ENCODE peak calls at places on chromosome 5, in five cellular contexts. K is HepG2, A is GM12878, N is H1, S is K562. W is an unnamed sample.

GRCh38 chr5:106392766-106393165 is 1278.0 kb downstream of the EFNA5 start:
- DNase-seq in A (no peak), K (no peak), N (no peak), S (no peak), W (no peak)

GRCh38 chr5:116009806-116010205 is 22.5 kb upstream of the ARL14EPL start:
- DNase-seq in S (no peak), K (no peak), N (no peak), A (no peak), W (no peak)

GRCh38 chr5:176895350-176895749 is 3.8 kb downstream of the HK3 start:
- DNase-seq in K (no peak), S (no peak), N (no peak), A (no peak), W (no peak)

GRCh38 chr5:136043968-136044610 is 15.3 kb downstream of the TGFBI start:
- DNase-seq in S (no peak), N (no peak), A (no peak), K (no peak), W (no peak)

GRCh38 chr5:6359941-6360683 is 18.2 kb downstream of the MED10 start:
- DNase-seq in N (no peak), K (no peak), A (no peak), S (no peak), W (no peak)

GRCh38 chr5:110356687-110357086 is 369.8 kb downstream of the TMEM232 start:
- DNase-seq in N (no peak), K (no peak), S (no peak), A (no peak), W (no peak)

GRCh38 chr5:178287091-178287790 is 54.6 kb upstream of the PHYKPL start:
- DNase-seq in S (no peak), N (no peak), A (no peak), K (no peak), W (no peak)

GRCh38 chr5:3006961-3007551 is 255.6 kb upstream of the IRX2 start:
- DNase-seq in K (no peak), A (no peak), S (no peak), N (peak), W (no peak)

GRCh38 chr5:159052282-159053011 is 47.3 kb downstream of the EBF1 start:
- DNase-seq in S (no peak), N (no peak), K (no peak), A (no peak), W (no peak)

GRCh38 chr5:159049844-159050318 is 49.8 kb downstream of the EBF1 start:
- DNase-seq in K (no peak), N (no peak), S (no peak), A (no peak), W (no peak)

GRCh38 chr5:159051431-159052281 is 48.1 kb downstream of the EBF1 start:
- DNase-seq in K (no peak), S (no peak), A (no peak), N (peak), W (no peak)

GRCh38 chr5:159048298-159048697 is 51.4 kb downstream of the EBF1 start:
- DNase-seq in S (no peak), N (no peak), A (no peak), K (no peak), W (no peak)

GRCh38 chr5:159050408-159051091 is 49.2 kb downstream of the EBF1 start:
- DNase-seq in A (no peak), K (no peak), N (no peak), S (no peak), W (no peak)
- TF ChIP-seq ZNF274 in A (no peak), K (no peak), N (no peak), S (no peak), W (no peak)

GRCh38 chr5:15254607-15255006 is 245.4 kb upstream of the FBXL7 start:
- DNase-seq in N (no peak), K (no peak), A (no peak), S (no peak), W (no peak)

GRCh38 chr5:15260347-15261278 is 239.4 kb upstream of the FBXL7 start:
- DNase-seq in K (no peak), A (no peak), S (no peak), N (no peak), W (no peak)

GRCh38 chr5:15261279-15261668 is 238.7 kb upstream of the FBXL7 start:
- DNase-seq in S (no peak), K (no peak), N (no peak), A (no peak), W (no peak)

GRCh38 chr5:15252331-15252730 is 247.6 kb upstream of the FBXL7 start:
- DNase-seq in S (no peak), A (no peak), K (no peak), N (no peak), W (no peak)

DNA sequence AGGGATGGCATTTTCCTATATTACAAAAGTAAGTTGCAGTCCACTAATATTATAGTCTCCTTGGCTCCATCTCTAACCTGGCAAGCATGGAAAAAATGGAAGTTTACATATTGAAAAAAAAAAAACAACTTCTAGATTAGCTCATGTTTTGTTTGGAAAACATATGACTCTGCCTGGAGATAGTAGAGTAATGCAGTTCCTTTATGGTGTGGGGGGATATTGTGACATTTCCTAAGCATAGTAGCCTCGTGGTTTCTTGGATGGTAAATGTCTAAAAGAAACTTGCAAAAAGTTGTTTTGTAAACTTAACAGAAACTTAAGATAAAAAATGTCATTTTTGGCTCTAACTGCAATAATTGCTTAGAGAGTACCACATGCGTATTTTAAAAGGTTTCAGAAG is 244.4 kb upstream of the FBXL7 start:
- DNase-seq in K (no peak), N (no peak), A (no peak), S (no peak), W (no peak)
- H3K27ac ChIP-seq in K (no peak), N (no peak), A (no peak), S (no peak), W (no peak)

DNA sequence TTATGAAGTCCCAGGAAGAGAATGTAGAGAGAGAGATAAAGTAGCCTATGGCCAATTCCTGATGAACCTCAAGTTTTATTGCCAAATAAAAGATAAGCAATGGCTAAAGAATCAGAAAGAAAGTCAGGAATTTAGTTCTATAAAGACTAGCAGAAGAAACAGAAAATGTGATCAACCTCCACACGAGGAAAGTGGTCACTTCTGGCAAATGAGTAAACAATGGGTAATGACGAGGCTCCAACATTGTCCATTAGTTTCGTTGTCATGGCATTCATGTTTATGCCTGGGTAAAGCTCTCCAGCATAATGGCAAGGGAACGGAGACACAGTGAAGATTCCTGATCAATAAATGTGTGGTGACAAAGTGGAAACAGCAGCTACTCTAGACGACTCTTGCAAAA is 341.8 kb upstream of the CTNND2 start:
- DNase-seq in N (no peak), K (no peak), S (no peak), A (no peak), W (no peak)
- TF ChIP-seq ZNF274 in N (no peak), K (no peak), S (no peak), A (no peak), W (no peak)

DNA sequence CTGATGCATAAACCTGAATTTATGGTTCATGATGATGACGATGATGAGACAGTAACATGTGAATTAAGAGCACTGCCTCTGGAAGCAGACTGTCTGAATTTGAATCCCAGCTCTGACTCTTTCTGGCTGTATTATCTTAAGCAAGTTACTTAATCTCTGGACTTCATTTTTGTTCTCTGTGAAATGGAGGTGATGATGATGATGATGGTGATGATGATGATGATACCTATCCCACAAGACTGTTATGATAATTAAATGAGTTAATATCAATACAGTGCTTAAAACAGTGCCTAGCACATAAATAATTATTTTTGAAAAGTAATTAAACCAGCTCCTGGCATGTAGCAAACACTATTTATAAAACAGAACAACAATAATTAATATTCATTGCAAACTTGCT is 13.2 kb upstream of the AGGF1 start:
- DNase-seq in N (no peak), K (no peak), A (no peak), S (no peak), W (no peak)
- H3K27ac ChIP-seq in N (no peak), K (no peak), A (no peak), S (no peak), W (no peak)

GRCh38 chr5:55694152-55694830 is 17.8 kb downstream of the SLC38A9 start:
- DNase-seq in K (peak), N (no peak), A (no peak), S (no peak), W (peak)
- TF ChIP-seq ZNF274 in K (no peak), N (no peak), A (no peak), S (no peak), W (no peak)

W was measured in HCT116.